ENCODE peak calls at places on chromosomes 12 and 14, in ten cellular contexts. S is ascending aorta; N is tibial nerve; D is cardiac muscle cell; E is GM23338; F is heart right ventricle; Z is Peyer's patch; W is PC-3; T is heart left ventricle; A is CD4-positive, alpha-beta memory T cell. G is an unnamed sample.

GRCh38 chr12:89424846-89425245 is 72.5 kb upstream of the DUSP6 start:
- DNase-seq in T (no peak), F (no peak), N (no peak), A (no peak), S (no peak), E (no peak), Z (no peak), D (no peak), W (no peak), G (no peak)

GRCh38 chr12:94644141-94644575 is 6.2 kb downstream of the TMCC3 start:
- DNase-seq in T (peak; percentile 33), A (no peak), N (no peak), W (peak; percentile 77), F (no peak), D (no peak), E (no peak), Z (peak; percentile 46), S (no peak), G (no peak)

GRCh38 chr14:101776315-101776714 is 14.8 kb downstream of the PPP2R5C start:
- DNase-seq in S (no peak), E (no peak), Z (peak; percentile 38), W (no peak), F (no peak), A (no peak), N (no peak), D (no peak), T (no peak), G (no peak)

GRCh38 chr14:94532462-94532861 is 23.2 kb upstream of the SERPINA12 start:
- DNase-seq in Z (no peak), D (no peak), A (no peak), T (no peak), W (peak; percentile 5), E (no peak), N (no peak), F (no peak), S (no peak), G (no peak)

GRCh38 chr14:34628681-34629135 is 1.2 kb downstream of the SNX6 start:
- DNase-seq in W (no peak), F (peak; percentile 17), D (peak; percentile 57), A (peak; percentile 29), S (no peak), Z (no peak), T (peak; percentile 43), N (no peak), E (no peak), G (no peak)

GRCh38 chr12:66716522-66716921 is 37.6 kb upstream of the GRIP1 start:
- DNase-seq in A (no peak), N (no peak), S (no peak), F (no peak), W (no peak), T (no peak), E (no peak), Z (no peak), D (no peak), G (no peak)

GRCh38 chr14:21408152-21408551 is 24.3 kb upstream of the SUPT16H start:
- DNase-seq in F (no peak), A (no peak), Z (no peak), N (no peak), S (no peak), W (peak; percentile 69), E (no peak), T (no peak), D (no peak), G (no peak)

GRCh38 chr12:92596388-92596787 is 106.4 kb upstream of the PLEKHG7 start:
- DNase-seq in Z (no peak), A (no peak), D (no peak), S (no peak), F (no peak), T (no peak), E (no peak), W (peak; percentile 63), N (no peak), G (no peak)

GRCh38 chr12:84272324-84272723 is 640.3 kb downstream of the SLC6A15 start:
- DNase-seq in T (no peak), D (no peak), W (peak; percentile 23), N (no peak), E (no peak), F (no peak), S (no peak), A (no peak), Z (no peak), G (no peak)

GRCh38 chr12:87368259-87368658 is 660.9 kb downstream of the C12orf50 start:
- DNase-seq in N (no peak), T (no peak), Z (no peak), S (no peak), A (no peak), F (no peak), D (no peak), E (no peak), W (no peak), G (no peak)

GRCh38 chr12:88111074-88111652 is 30.7 kb downstream of the CEP290 start:
- DNase-seq in D (peak; percentile 20), A (peak; percentile 27), W (peak; percentile 76), F (no peak), E (peak; percentile 57), N (no peak), T (no peak), Z (no peak), S (no peak), G (no peak)

GRCh38 chr12:120331390-120331789 is 3.8 kb upstream of the PLA2G1B start:
- DNase-seq in S (no peak), W (no peak), E (no peak), Z (no peak), A (no peak), N (no peak), T (no peak), D (no peak), F (no peak), G (no peak)
- H3K4me1 ChIP-seq in S (no peaks in the 10 kb centered on the region), W (no peaks in the 10 kb centered on the region), E (no peaks in the 10 kb centered on the region), Z (no peaks in the 10 kb centered on the region), A (no peaks in the 10 kb centered on the region), N (no peaks in the 10 kb centered on the region), T (no peaks in the 10 kb centered on the region), D (no peaks in the 10 kb centered on the region), F (no peaks in the 10 kb centered on the region), G (no peaks in the 10 kb centered on the region)

DNA sequence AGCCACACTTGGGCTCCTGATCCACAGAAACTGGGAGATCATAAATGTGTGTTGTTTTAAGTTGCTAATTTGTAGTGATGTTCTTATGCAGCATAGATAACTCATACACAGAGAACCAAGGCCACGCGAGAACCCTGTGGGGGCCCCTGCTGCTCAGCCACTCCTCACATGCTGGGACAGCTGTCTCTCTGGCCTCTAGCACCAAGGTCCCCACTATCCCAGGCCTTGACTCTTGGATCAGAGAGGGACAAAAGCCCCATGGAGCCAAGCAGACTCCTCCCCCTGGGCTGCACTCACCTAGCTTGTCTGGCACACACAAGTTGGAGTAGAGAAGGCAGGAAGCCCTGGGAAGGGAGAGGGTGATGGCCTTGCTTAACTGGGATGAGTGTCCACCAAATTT is 11.3 kb downstream of the PLD4 start:
- DNase-seq in S (no peak), T (no peak), E (no peak), D (no peak), A (no peak), W (no peak), F (no peak), N (no peak), Z (no peak), G (peak; percentile 55)
- H3K36me3 ChIP-seq in S (no peaks in the 10 kb centered on the region), T (no peaks in the 10 kb centered on the region), E (no peaks in the 10 kb centered on the region), D (no peaks in the 10 kb centered on the region), A (no peaks in the 10 kb centered on the region), W (no peaks in the 10 kb centered on the region), F (no peaks in the 10 kb centered on the region), N (no peaks in the 10 kb centered on the region), Z (no peaks in the 10 kb centered on the region), G (peaks cover 28% of the 10 kb centered on the region)

GRCh38 chr14:52314521-52315354 is 626 bp downstream of the PTGER2 start:
- DNase-seq in N (no peak), F (no peak), D (peak; percentile 31), T (peak; percentile 29), A (peak; percentile 33), E (peak; percentile 56), Z (no peak), W (no peak), S (no peak), G (peak; percentile 70)
- H3K4me1 ChIP-seq in N (peaks cover 30% of the 10 kb centered on the region), F (peaks cover 29% of the 10 kb centered on the region), D (no peaks in the 10 kb centered on the region), T (peaks cover 23% of the 10 kb centered on the region), A (peaks cover 70% of the 10 kb centered on the region), E (peaks cover 26% of the 10 kb centered on the region), Z (no peaks in the 10 kb centered on the region), W (peaks cover 10% of the 10 kb centered on the region), S (peaks cover 7% of the 10 kb centered on the region), G (no peaks in the 10 kb centered on the region)

GRCh38 chr12:21656931-21657335 is 709 bp downstream of the LDHB start:
- DNase-seq in W (peak; percentile 11), S (no peak), E (peak; percentile 53), D (peak; percentile 53), N (peak; percentile 27), F (peak; percentile 43), A (peak; percentile 33), Z (peak; percentile 52), T (peak; percentile 42), G (no peak)

GRCh38 chr12:21659383-21659782 is 1.7 kb upstream of the LDHB start:
- DNase-seq in W (peak; percentile 18), F (no peak), D (no peak), Z (no peak), N (no peak), E (peak; percentile 37), A (peak; percentile 19), T (no peak), S (no peak), G (no peak)

GRCh38 chr12:21651821-21652220 is 5.8 kb downstream of the LDHB start:
- DNase-seq in D (no peak), E (no peak), A (no peak), Z (no peak), N (no peak), T (no peak), F (no peak), W (no peak), S (no peak), G (no peak)

GRCh38 chr12:21657336-21658077 is at the start of gene LDHB:
- DNase-seq in N (peak; percentile 94), E (peak; percentile 99), S (peak; percentile 91), A (peak; percentile 90), Z (peak; percentile 97), W (peak; percentile 90), T (peak; percentile 98), F (peak; percentile 97), D (peak; percentile 97), G (peak; percentile 80)

DNA sequence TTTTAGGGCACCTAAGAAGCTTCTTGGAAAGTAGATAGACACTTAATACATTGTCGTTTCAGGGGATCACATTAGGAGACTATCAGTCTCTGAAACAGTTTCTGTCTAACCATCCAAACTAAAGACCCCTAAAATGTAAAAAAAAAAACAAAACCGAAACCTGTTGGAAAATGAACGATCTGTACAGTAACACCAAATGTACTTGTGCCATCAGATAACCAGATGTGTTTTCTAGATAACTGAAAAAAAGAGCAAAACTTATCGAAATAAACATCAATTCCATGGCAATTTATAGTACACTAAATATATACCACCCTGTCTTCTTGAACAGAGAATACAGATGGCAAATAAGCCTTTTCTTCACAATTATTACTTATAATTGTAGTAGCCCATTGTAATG is 2.0 kb downstream of the LDHB start:
- DNase-seq in A (no peak), E (no peak), N (no peak), D (no peak), W (no peak), Z (no peak), F (no peak), S (no peak), T (no peak), G (no peak)
- H3K36me3 ChIP-seq in A (peaks cover 36% of the 10 kb centered on the region), E (peaks cover 45% of the 10 kb centered on the region), N (no peaks in the 10 kb centered on the region), D (peaks cover 35% of the 10 kb centered on the region), W (peaks cover 39% of the 10 kb centered on the region), Z (no peaks in the 10 kb centered on the region), F (peaks cover 10% of the 10 kb centered on the region), S (peaks cover 13% of the 10 kb centered on the region), T (peaks cover 18% of the 10 kb centered on the region), G (peaks cover 55% of the 10 kb centered on the region)

GRCh38 chr14:81485372-81485771 is 48.3 kb downstream of the SEL1L start:
- DNase-seq in F (no peak), Z (no peak), S (no peak), D (no peak), T (no peak), A (peak; percentile 15), E (no peak), W (no peak), N (no peak), G (no peak)
- H3K4me1 ChIP-seq in F (no peaks in the 10 kb centered on the region), Z (no peaks in the 10 kb centered on the region), S (no peaks in the 10 kb centered on the region), D (no peaks in the 10 kb centered on the region), T (no peaks in the 10 kb centered on the region), A (no peaks in the 10 kb centered on the region), E (no peaks in the 10 kb centered on the region), W (no peaks in the 10 kb centered on the region), N (no peaks in the 10 kb centered on the region), G (no peaks in the 10 kb centered on the region)

G was measured in RWPE2.